ENCODE peak calls at places on chromosomes 13 and 19, in four cellular contexts. Z, T, I and U are unnamed samples.

GRCh38 chr13:25901460-25902376 is 150.1 kb downstream of the SHISA2 start:
- DNase-seq in Z (no peak), T (no peak), I (peak; percentile 33), U (no peak)

GRCh38 chr13:55937180-55937579 is 1203.5 kb upstream of the PRR20A start:
- DNase-seq in Z (no peak), T (no peak), I (no peak), U (no peak)

GRCh38 chr19:1624458-1624857 is 19.2 kb upstream of the UQCR11 start:
- DNase-seq in Z (peak; percentile 87), T (peak; percentile 84), I (peak; percentile 14), U (peak; percentile 89)

GRCh38 chr19:15498910-15499309 is 9.4 kb upstream of the CYP4F22 start:
- DNase-seq in Z (no peak), T (peak; percentile 55), I (no peak), U (peak; percentile 30)

GRCh38 chr19:2491130-2491801 is 15.3 kb downstream of the GADD45B start:
- DNase-seq in Z (no peak), T (no peak), I (no peak), U (no peak)

GRCh38 chr19:5665781-5666513 is 14.4 kb downstream of the MICOS13 start:
- DNase-seq in Z (no peak), T (no peak), I (peak; percentile 69), U (no peak)

GRCh38 chr13:49586717-49587116 is 1.4 kb upstream of the RCBTB1 start:
- DNase-seq in Z (no peak), T (no peak), I (peak; percentile 29), U (no peak)

GRCh38 chr13:39586142-39586541 is 16.9 kb downstream of the LHFPL6 start:
- DNase-seq in Z (no peak), T (no peak), I (no peak), U (no peak)

GRCh38 chr13:73173160-73173905 is 114.5 kb downstream of the KLF5 start:
- DNase-seq in Z (no peak), T (no peak), I (no peak), U (no peak)

GRCh38 chr13:24265453-24265852 is 43.9 kb upstream of the C1QTNF9 start:
- DNase-seq in Z (no peak), T (no peak), I (no peak), U (no peak)

GRCh38 chr19:18470153-18470552 is 32.2 kb upstream of the ISYNA1 start:
- DNase-seq in Z (peak; percentile 85), T (peak; percentile 77), I (peak; percentile 55), U (peak; percentile 78)

GRCh38 chr13:99864627-99864990 is 107.0 kb downstream of the ZIC5 start:
- DNase-seq in Z (no peak), T (no peak), I (no peak), U (no peak)

GRCh38 chr13:26929971-26930730 is 169.6 kb upstream of the GPR12 start:
- DNase-seq in Z (peak; percentile 96), T (peak; percentile 71), I (peak; percentile 39), U (peak; percentile 89)

GRCh38 chr13:106533101-106533939 is 2.1 kb downstream of the EFNB2 start:
- DNase-seq in Z (peak; percentile 82), T (no peak), I (peak; percentile 21), U (peak; percentile 83)

GRCh38 chr13:91661692-91662490 is 263.5 kb downstream of the GPC5 start:
- DNase-seq in Z (no peak), T (no peak), I (no peak), U (no peak)

GRCh38 chr13:86976521-86977324 is 694.4 kb upstream of the SLITRK5 start:
- DNase-seq in Z (no peak), T (no peak), I (no peak), U (no peak)

GRCh38 chr13:48594080-48594815 is 59.5 kb upstream of the CYSLTR2 start:
- DNase-seq in Z (no peak), T (no peak), I (no peak), U (no peak)

GRCh38 chr19:35596366-35596999 is 10.5 kb downstream of the PMIS2 start:
- DNase-seq in Z (no peak), T (peak; percentile 79), I (peak; percentile 44), U (no peak)

GRCh38 chr19:46787331-46788100 is 878 bp downstream of the SLC1A5 start:
- DNase-seq in Z (peak; percentile 64), T (peak; percentile 51), I (peak; percentile 54), U (peak; percentile 53)
- TF ChIP-seq JUN in Z (no peak), T (no peak), I (no peak), U (no peak)

GRCh38 chr19:30014770-30015169 is 72.7 kb downstream of the URI1 start:
- DNase-seq in Z (no peak), T (no peak), I (no peak), U (no peak)
- TF ChIP-seq CREB1 in Z (no peak), T (no peak), I (no peak), U (no peak)

DNA sequence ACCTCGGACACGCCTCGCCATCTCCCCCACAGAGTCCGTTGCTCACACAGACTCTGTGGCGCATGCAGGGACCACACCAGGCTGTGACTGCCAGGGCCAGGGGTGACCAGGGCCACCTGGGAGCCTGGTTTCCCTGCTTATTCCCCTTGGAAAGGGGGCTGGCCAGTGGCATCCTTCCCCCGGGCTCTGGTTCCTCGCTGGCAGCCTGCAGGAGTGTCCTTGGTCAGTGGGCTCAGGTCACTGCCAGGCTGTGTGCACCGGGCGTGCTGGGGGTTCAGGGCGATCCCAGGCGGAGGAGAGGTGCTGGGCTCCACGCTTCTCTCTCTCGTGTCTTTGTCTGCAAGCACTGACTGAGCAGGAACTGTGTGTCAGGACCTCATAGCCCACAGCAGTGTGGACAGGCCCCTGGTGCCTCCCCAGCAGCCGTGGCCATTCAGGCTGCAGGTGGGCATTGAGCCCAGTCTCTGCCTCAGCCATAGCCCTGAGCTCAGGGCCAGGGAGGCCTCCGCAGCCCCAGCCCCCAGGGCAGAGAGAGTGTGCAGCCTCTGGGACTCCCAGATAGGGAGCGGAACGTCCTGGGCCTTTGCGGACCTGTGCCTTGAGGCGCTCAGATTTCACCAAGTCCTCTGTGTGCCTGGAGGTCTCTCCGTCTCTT is 6.5 kb downstream of the PIAS4 start:
- DNase-seq in Z (no peak), T (no peak), I (no peak), U (no peak)
- TF ChIP-seq JUN in Z (no peak), T (no peak), I (no peak), U (no peak)

DNA sequence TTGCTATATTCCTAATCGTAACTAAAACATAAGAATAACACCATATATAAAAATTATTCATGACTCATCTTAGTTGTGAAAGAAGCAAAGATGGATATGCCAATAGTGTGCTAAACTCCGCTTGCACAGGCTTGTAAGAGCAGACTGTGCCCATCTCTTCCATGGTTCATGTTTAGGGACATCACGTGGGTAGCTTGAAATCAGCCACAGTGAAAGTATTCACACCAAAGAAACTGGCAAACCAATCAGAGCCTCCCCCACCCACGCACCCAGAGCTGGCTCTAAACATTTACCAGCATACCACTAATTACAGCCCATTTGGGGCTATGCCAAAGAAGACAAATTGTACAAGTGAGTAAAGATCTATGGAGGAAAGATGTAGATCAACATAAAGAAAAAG is 147.5 kb downstream of the DIAPH3 start:
- DNase-seq in Z (no peak), T (no peak), I (no peak), U (no peak)
- TF ChIP-seq CREB1 in Z (no peak), T (no peak), I (no peak), U (no peak)

GRCh38 chr19:53904909-53905308 is 4.2 kb upstream of the CACNG7 start:
- DNase-seq in Z (no peak), T (no peak), I (no peak), U (no peak)
- TF ChIP-seq JUN in Z (no peak), T (no peak), I (no peak), U (no peak)

GRCh38 chr19:12786950-12787349 is 4.3 kb upstream of the JUNB start:
- DNase-seq in Z (no peak), T (no peak), I (no peak), U (no peak)

GRCh38 chr19:12787458-12787857 is 3.8 kb upstream of the JUNB start:
- DNase-seq in Z (no peak), T (no peak), I (no peak), U (no peak)

GRCh38 chr19:12789098-12789903 is 2.0 kb upstream of the JUNB start:
- DNase-seq in Z (no peak), T (no peak), I (no peak), U (peak; percentile 37)

GRCh38 chr19:12788682-12789097 is 2.6 kb upstream of the JUNB start:
- DNase-seq in Z (no peak), T (peak; percentile 53), I (peak; percentile 41), U (peak; percentile 53)

GRCh38 chr19:12788025-12788681 is 3.1 kb upstream of the JUNB start:
- DNase-seq in Z (no peak), T (no peak), I (no peak), U (no peak)
- TF ChIP-seq CREB1 in Z (no peak), T (no peak), I (no peak), U (no peak)